ENCODE peak calls at places on chromosome 11, in ten cellular contexts. X, F, D, E, K, Q, N, B, L and W are unnamed samples.

GRCh38 chr11:29449280-29450074 is 567.4 kb downstream of the KCNA4 start:
- DNase-seq in N (no peak), F (no peak), X (no peak), D (peak; percentile 2), B (no peak), E (no peak), K (no peak), L (no peak), Q (no peak), W (no peak)

GRCh38 chr11:17827006-17827405 is 92.4 kb downstream of the KCNC1 start:
- DNase-seq in X (no peak), D (no peak), L (no peak), F (no peak), E (no peak), K (no peak), Q (peak; percentile 12), N (no peak), B (no peak), W (no peak)

GRCh38 chr11:73157141-73158010 is 15.3 kb upstream of the FCHSD2 start:
- DNase-seq in X (no peak), B (peak; percentile 50), Q (no peak), L (no peak), K (no peak), N (peak; percentile 62), F (no peak), E (no peak), D (peak; percentile 66), W (no peak)

GRCh38 chr11:117172678-117173421 is 5.7 kb upstream of the SIDT2 start:
- DNase-seq in N (no peak), E (no peak), B (no peak), K (no peak), L (no peak), D (no peak), Q (no peak), F (no peak), X (no peak), W (peak; percentile 24)

GRCh38 chr11:94400839-94401772 is at the start of gene GPR83:
- DNase-seq in Q (peak; percentile 9), B (no peak), E (peak; percentile 64), K (no peak), F (no peak), D (no peak), N (no peak), L (no peak), X (no peak), W (no peak)

GRCh38 chr11:9015677-9016076 is 11.9 kb upstream of the NRIP3 start:
- DNase-seq in L (peak; percentile 42), Q (peak; percentile 84), D (peak; percentile 73), E (peak; percentile 61), F (peak; percentile 76), N (peak; percentile 49), B (peak; percentile 61), K (peak; percentile 85), X (peak; percentile 29), W (peak; percentile 75)

GRCh38 chr11:61972112-61972795 is 4.8 kb upstream of the FTH1 start:
- DNase-seq in F (no peak), Q (no peak), N (no peak), E (no peak), L (no peak), K (no peak), X (no peak), D (no peak), B (no peak), W (no peak)

GRCh38 chr11:102733232-102733875 is 8.6 kb upstream of the MMP8 start:
- DNase-seq in L (no peak), D (peak; percentile 10), B (no peak), F (no peak), K (peak; percentile 16), Q (peak; percentile 64), N (no peak), E (peak; percentile 50), X (no peak), W (peak; percentile 79)

GRCh38 chr11:67437082-67437821 is at the start of gene PTPRCAP:
- DNase-seq in K (no peak), F (no peak), B (no peak), L (peak; percentile 78), E (no peak), Q (no peak), X (peak; percentile 74), D (no peak), N (peak; percentile 93), W (peak; percentile 41)

GRCh38 chr11:121366970-121367369 is 74.4 kb downstream of the SC5D start:
- DNase-seq in F (no peak), L (no peak), X (no peak), B (no peak), D (no peak), N (no peak), Q (no peak), K (no peak), E (no peak), W (no peak)

GRCh38 chr11:107385361-107385982 is 72.2 kb downstream of the CWF19L2 start:
- DNase-seq in Q (peak; percentile 2), E (no peak), N (no peak), F (no peak), B (no peak), D (peak; percentile 39), K (no peak), L (no peak), X (no peak), W (no peak)

GRCh38 chr11:32391965-32392553 is 43.3 kb downstream of the WT1 start:
- DNase-seq in L (no peak), K (peak; percentile 47), Q (no peak), D (no peak), E (no peak), F (no peak), B (no peak), N (no peak), X (no peak), W (no peak)

GRCh38 chr11:45899448-45900174 is 7.5 kb downstream of the FREY1 start:
- DNase-seq in K (peak; percentile 99), Q (peak; percentile 82), B (peak; percentile 39), N (peak; percentile 47), E (peak; percentile 95), D (peak; percentile 43), X (peak; percentile 46), L (peak; percentile 76), F (peak; percentile 82), W (peak; percentile 79)

GRCh38 chr11:3120071-3120792 is 44.9 kb downstream of the OSBPL5 start:
- DNase-seq in X (no peak), E (no peak), F (no peak), Q (no peak), B (no peak), D (no peak), K (no peak), N (no peak), L (no peak), W (peak; percentile 17)

GRCh38 chr11:64591257-64592233 is 525 bp downstream of the SLC22A12 start:
- DNase-seq in Q (no peak), E (no peak), D (no peak), K (no peak), X (no peak), L (no peak), B (no peak), F (no peak), N (no peak), W (no peak)

GRCh38 chr11:98711011-98711410 is 309.7 kb upstream of the CNTN5 start:
- DNase-seq in F (no peak), E (no peak), K (no peak), X (no peak), N (no peak), L (no peak), Q (no peak), B (no peak), D (no peak), W (no peak)

GRCh38 chr11:125955856-125956255 is 10.0 kb downstream of the VSIG10L2 start:
- DNase-seq in N (no peak), E (no peak), X (no peak), F (no peak), B (no peak), L (no peak), K (no peak), D (no peak), Q (no peak), W (no peak)

GRCh38 chr11:68160100-68160695 is 39.0 kb upstream of the CHKA start:
- DNase-seq in D (peak; percentile 39), N (no peak), F (no peak), K (no peak), X (no peak), E (no peak), B (no peak), L (no peak), Q (no peak), W (no peak)

GRCh38 chr11:122653911-122654310 is 1.6 kb upstream of the UBASH3B start:
- DNase-seq in K (no peak), X (no peak), Q (no peak), F (no peak), B (no peak), D (no peak), E (no peak), L (no peak), N (no peak), W (no peak)

GRCh38 chr11:126997196-126997595 is 3.4 kb downstream of the KIRREL3 start:
- DNase-seq in B (no peak), F (no peak), E (no peak), L (no peak), D (no peak), N (no peak), X (no peak), K (no peak), Q (no peak), W (no peak)

GRCh38 chr11:44564653-44565007 is 833 bp upstream of the CD82 start:
- DNase-seq in B (peak; percentile 57), N (no peak), L (no peak), E (peak; percentile 86), D (peak; percentile 78), F (peak; percentile 91), K (peak; percentile 61), Q (no peak), X (no peak), W (peak; percentile 85)

GRCh38 chr11:122981388-122982264 is at the start of gene BSX:
- DNase-seq in F (no peak), X (peak; percentile 16), L (peak; percentile 17), E (no peak), Q (peak; percentile 21), N (no peak), B (no peak), K (peak; percentile 27), D (peak; percentile 15), W (peak; percentile 45)

GRCh38 chr11:16278986-16279385 is 77.4 kb downstream of the SOX6 start:
- DNase-seq in K (no peak), Q (no peak), D (no peak), B (no peak), L (no peak), X (no peak), E (no peak), F (no peak), N (no peak), W (no peak)

GRCh38 chr11:64358907-64359711 is at the start of gene RPS6KA4:
- DNase-seq in B (no peak), D (peak; percentile 60), X (no peak), K (peak; percentile 82), Q (peak; percentile 47), L (peak; percentile 55), E (peak; percentile 40), N (peak; percentile 48), F (no peak), W (peak; percentile 74)